ENCODE peak calls at places on chromosomes 11 and 22, in seven cellular contexts. One of them, this sample, is unnamed. For H3K4me1, the result is how much of the 10 kb centered on the place peaks cover.

GRCh38 chr11:40987895-40988435 is 471.5 kb downstream of the LRRC4C start:
- DNase-seq in thoracic aorta: no peak
- DNase-seq in A549: no peak
- DNase-seq in PC-3: no peak
- DNase-seq in psoas muscle: no peak
- DNase-seq in esophagus squamous epithelium: no peak
- DNase-seq in SK-N-SH: no peak
- DNase-seq in this sample: no peak

GRCh38 chr11:45185228-45185729 is 38.8 kb downstream of the PRDM11 start:
- DNase-seq in thoracic aorta: no peak
- DNase-seq in A549: no peak
- DNase-seq in PC-3: no peak
- DNase-seq in psoas muscle: no peak
- DNase-seq in esophagus squamous epithelium: no peak
- DNase-seq in SK-N-SH: no peak
- DNase-seq in this sample: no peak

GRCh38 chr11:65260756-65261590 is 789 bp upstream of the POLA2 start:
- DNase-seq in thoracic aorta: no peak
- DNase-seq in A549: peak
- DNase-seq in PC-3: no peak
- DNase-seq in psoas muscle: no peak
- DNase-seq in esophagus squamous epithelium: no peak
- DNase-seq in SK-N-SH: peak
- DNase-seq in this sample: peak

GRCh38 chr11:133104014-133104753 is 428.1 kb downstream of the OPCML start:
- DNase-seq in thoracic aorta: no peak
- DNase-seq in A549: no peak
- DNase-seq in PC-3: no peak
- DNase-seq in psoas muscle: no peak
- DNase-seq in esophagus squamous epithelium: no peak
- DNase-seq in SK-N-SH: no peak
- DNase-seq in this sample: peak

GRCh38 chr11:61832207-61832606 is 4.1 kb downstream of the FADS2 start:
- DNase-seq in thoracic aorta: no peak
- DNase-seq in A549: no peak
- DNase-seq in PC-3: no peak
- DNase-seq in psoas muscle: no peak
- DNase-seq in esophagus squamous epithelium: no peak
- DNase-seq in SK-N-SH: no peak
- DNase-seq in this sample: no peak

GRCh38 chr11:121109916-121110656 is 9.0 kb downstream of the TECTA start:
- DNase-seq in thoracic aorta: no peak
- DNase-seq in A549: no peak
- DNase-seq in PC-3: no peak
- DNase-seq in psoas muscle: no peak
- DNase-seq in esophagus squamous epithelium: no peak
- DNase-seq in SK-N-SH: peak
- DNase-seq in this sample: no peak

GRCh38 chr11:100808904-100809491 is 121.9 kb downstream of the ARHGAP42 start:
- DNase-seq in thoracic aorta: no peak
- DNase-seq in A549: no peak
- DNase-seq in PC-3: peak
- DNase-seq in psoas muscle: no peak
- DNase-seq in esophagus squamous epithelium: no peak
- DNase-seq in SK-N-SH: no peak
- DNase-seq in this sample: no peak

GRCh38 chr11:86068138-86068861 is 584 bp downstream of the PICALM start:
- DNase-seq in thoracic aorta: peak
- DNase-seq in A549: peak
- DNase-seq in PC-3: peak
- DNase-seq in psoas muscle: no peak
- DNase-seq in esophagus squamous epithelium: no peak
- DNase-seq in SK-N-SH: peak
- DNase-seq in this sample: peak

GRCh38 chr11:121082670-121083069 is 18.4 kb upstream of the TECTA start:
- DNase-seq in thoracic aorta: no peak
- DNase-seq in A549: no peak
- DNase-seq in PC-3: peak
- DNase-seq in psoas muscle: no peak
- DNase-seq in esophagus squamous epithelium: no peak
- DNase-seq in SK-N-SH: no peak
- DNase-seq in this sample: peak

GRCh38 chr11:78696177-78696576 is 121.5 kb upstream of the NARS2 start:
- DNase-seq in thoracic aorta: no peak
- DNase-seq in A549: no peak
- DNase-seq in PC-3: no peak
- DNase-seq in psoas muscle: no peak
- DNase-seq in esophagus squamous epithelium: no peak
- DNase-seq in SK-N-SH: no peak
- DNase-seq in this sample: no peak

GRCh38 chr11:64251986-64252837 is 882 bp downstream of the PLCB3 start:
- DNase-seq in thoracic aorta: no peak
- DNase-seq in A549: peak
- DNase-seq in PC-3: peak
- DNase-seq in psoas muscle: peak
- DNase-seq in esophagus squamous epithelium: no peak
- DNase-seq in SK-N-SH: peak
- DNase-seq in this sample: peak

GRCh38 chr11:69637956-69638871 is 2.7 kb upstream of the CCND1 start:
- DNase-seq in thoracic aorta: no peak
- DNase-seq in A549: peak
- DNase-seq in PC-3: peak
- DNase-seq in psoas muscle: peak
- DNase-seq in esophagus squamous epithelium: no peak
- DNase-seq in SK-N-SH: peak
- DNase-seq in this sample: peak

GRCh38 chr11:37804666-37805065 is 1206.6 kb upstream of the RAG2 start:
- DNase-seq in thoracic aorta: no peak
- DNase-seq in A549: no peak
- DNase-seq in PC-3: no peak
- DNase-seq in psoas muscle: no peak
- DNase-seq in esophagus squamous epithelium: no peak
- DNase-seq in SK-N-SH: no peak
- DNase-seq in this sample: no peak

GRCh38 chr22:41507330-41508063 is 36.8 kb downstream of the POLR3H start:
- DNase-seq in thoracic aorta: no peak
- DNase-seq in A549: no peak
- DNase-seq in PC-3: no peak
- DNase-seq in psoas muscle: peak
- DNase-seq in esophagus squamous epithelium: no peak
- DNase-seq in SK-N-SH: no peak
- DNase-seq in this sample: no peak

GRCh38 chr11:75241036-75241905 is 697 bp downstream of the TPBGL start:
- DNase-seq in thoracic aorta: no peak
- DNase-seq in A549: peak
- DNase-seq in PC-3: peak
- DNase-seq in psoas muscle: peak
- DNase-seq in esophagus squamous epithelium: no peak
- DNase-seq in SK-N-SH: peak
- DNase-seq in this sample: peak

GRCh38 chr11:134464981-134465730 is 53.1 kb upstream of the B3GAT1 start:
- DNase-seq in thoracic aorta: no peak
- DNase-seq in A549: no peak
- DNase-seq in PC-3: no peak
- DNase-seq in psoas muscle: no peak
- DNase-seq in esophagus squamous epithelium: no peak
- DNase-seq in SK-N-SH: no peak
- DNase-seq in this sample: no peak

GRCh38 chr22:50640857-50641647 is 13.1 kb upstream of the ARSA start:
- DNase-seq in thoracic aorta: no peak
- DNase-seq in A549: no peak
- DNase-seq in PC-3: no peak
- DNase-seq in psoas muscle: no peak
- DNase-seq in esophagus squamous epithelium: no peak
- DNase-seq in SK-N-SH: no peak
- DNase-seq in this sample: no peak

GRCh38 chr22:50641696-50642607 is 14.0 kb upstream of the ARSA start:
- DNase-seq in thoracic aorta: no peak
- DNase-seq in A549: no peak
- DNase-seq in PC-3: no peak
- DNase-seq in psoas muscle: no peak
- DNase-seq in esophagus squamous epithelium: no peak
- DNase-seq in SK-N-SH: no peak
- DNase-seq in this sample: peak
- TF ChIP-seq CTCF in thoracic aorta: no peak
- TF ChIP-seq CTCF in A549: no peak
- TF ChIP-seq CTCF in PC-3: no peak
- TF ChIP-seq CTCF in psoas muscle: no peak
- TF ChIP-seq CTCF in esophagus squamous epithelium: peak
- TF ChIP-seq CTCF in SK-N-SH: no peak
- TF ChIP-seq CTCF in this sample: peak

DNA sequence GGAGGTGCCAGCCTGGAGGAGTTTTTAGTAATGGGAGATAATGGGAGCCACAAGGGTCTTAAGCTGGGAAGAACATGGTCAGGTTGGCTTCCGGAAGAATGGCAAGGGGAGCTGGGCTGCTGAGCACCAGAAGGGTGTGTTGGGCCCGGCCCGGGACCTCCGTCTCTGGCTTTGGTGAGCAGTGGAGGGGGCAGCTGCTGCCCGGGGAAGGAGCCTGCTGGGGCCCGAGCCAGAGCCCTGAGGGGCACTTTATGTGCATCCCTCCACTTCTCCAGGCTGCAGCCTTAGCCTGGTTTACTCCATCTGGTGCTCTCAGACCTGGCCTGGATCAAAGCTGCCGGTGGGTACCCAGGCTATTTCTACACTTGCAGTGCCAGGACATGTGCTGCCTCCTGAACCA is 8.7 kb upstream of the NPAS4 start:
- DNase-seq in thoracic aorta: no peak
- DNase-seq in A549: no peak
- DNase-seq in PC-3: no peak
- DNase-seq in psoas muscle: no peak
- DNase-seq in esophagus squamous epithelium: no peak
- DNase-seq in SK-N-SH: no peak
- DNase-seq in this sample: no peak
- H3K4me3 ChIP-seq in thoracic aorta: peak
- H3K4me3 ChIP-seq in A549: no peak
- H3K4me3 ChIP-seq in PC-3: no peak
- H3K4me3 ChIP-seq in psoas muscle: no peak
- H3K4me3 ChIP-seq in esophagus squamous epithelium: no peak
- H3K4me3 ChIP-seq in SK-N-SH: no peak
- H3K4me3 ChIP-seq in this sample: no peak

DNA sequence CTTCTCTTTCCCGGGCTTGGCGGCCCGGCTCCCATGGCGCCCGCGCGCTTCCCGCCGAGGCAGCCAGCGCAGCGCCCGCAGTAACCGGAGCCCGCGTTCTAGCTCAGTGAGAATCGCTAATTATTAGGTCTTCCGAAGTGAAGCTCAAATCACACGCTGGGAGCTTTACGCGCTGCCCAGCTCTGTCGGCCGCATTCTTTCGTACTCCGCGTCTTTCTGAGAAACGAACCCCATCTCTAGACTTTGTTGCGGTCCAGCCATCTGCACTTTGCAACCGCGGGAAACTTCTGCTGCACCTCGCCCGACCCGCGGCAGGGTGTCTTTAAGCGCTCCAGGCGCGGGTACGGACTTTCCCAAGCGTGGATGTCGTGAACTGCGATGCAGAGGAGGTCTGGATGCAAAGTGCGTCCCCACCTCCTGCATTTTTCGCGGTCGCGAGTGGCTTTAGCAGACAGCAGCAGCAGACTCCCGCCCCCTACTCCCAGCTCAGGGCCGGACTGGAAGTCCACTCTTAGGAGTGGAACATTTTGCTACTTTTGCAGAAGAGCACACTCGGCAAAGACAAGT is 6.0 kb upstream of the PAX6 start:
- DNase-seq in thoracic aorta: no peak
- DNase-seq in A549: no peak
- DNase-seq in PC-3: no peak
- DNase-seq in psoas muscle: no peak
- DNase-seq in esophagus squamous epithelium: no peak
- DNase-seq in SK-N-SH: peak
- DNase-seq in this sample: no peak
- H3K4me1 ChIP-seq in thoracic aorta: half or more
- H3K4me1 ChIP-seq in A549: under half
- H3K4me1 ChIP-seq in PC-3: under half
- H3K4me1 ChIP-seq in psoas muscle: under half
- H3K4me1 ChIP-seq in esophagus squamous epithelium: half or more
- H3K4me1 ChIP-seq in SK-N-SH: under half
- H3K4me1 ChIP-seq in this sample: under half

GRCh38 chr11:131883332-131883731 is 512.9 kb downstream of the NTM start:
- DNase-seq in thoracic aorta: no peak
- DNase-seq in A549: no peak
- DNase-seq in PC-3: no peak
- DNase-seq in psoas muscle: no peak
- DNase-seq in esophagus squamous epithelium: no peak
- DNase-seq in SK-N-SH: no peak
- DNase-seq in this sample: no peak
- TF ChIP-seq CTCF in thoracic aorta: no peak
- TF ChIP-seq CTCF in A549: no peak
- TF ChIP-seq CTCF in PC-3: no peak
- TF ChIP-seq CTCF in psoas muscle: no peak
- TF ChIP-seq CTCF in esophagus squamous epithelium: no peak
- TF ChIP-seq CTCF in SK-N-SH: peak
- TF ChIP-seq CTCF in this sample: no peak

GRCh38 chr11:16987205-16987568 is 27.0 kb downstream of the PLEKHA7 start:
- DNase-seq in thoracic aorta: no peak
- DNase-seq in A549: no peak
- DNase-seq in PC-3: no peak
- DNase-seq in psoas muscle: no peak
- DNase-seq in esophagus squamous epithelium: no peak
- DNase-seq in SK-N-SH: no peak
- DNase-seq in this sample: peak
- H3K4me3 ChIP-seq in thoracic aorta: no peak
- H3K4me3 ChIP-seq in A549: no peak
- H3K4me3 ChIP-seq in PC-3: no peak
- H3K4me3 ChIP-seq in psoas muscle: no peak
- H3K4me3 ChIP-seq in esophagus squamous epithelium: no peak
- H3K4me3 ChIP-seq in SK-N-SH: no peak
- H3K4me3 ChIP-seq in this sample: no peak

GRCh38 chr11:131353761-131354160 is 16.7 kb upstream of the NTM start:
- DNase-seq in thoracic aorta: no peak
- DNase-seq in A549: no peak
- DNase-seq in PC-3: no peak
- DNase-seq in psoas muscle: no peak
- DNase-seq in esophagus squamous epithelium: no peak
- DNase-seq in SK-N-SH: no peak
- DNase-seq in this sample: no peak
- H3K4me1 ChIP-seq in thoracic aorta: under half
- H3K4me1 ChIP-seq in A549: under half
- H3K4me1 ChIP-seq in PC-3: under half
- H3K4me1 ChIP-seq in psoas muscle: under half
- H3K4me1 ChIP-seq in esophagus squamous epithelium: under half
- H3K4me1 ChIP-seq in SK-N-SH: under half
- H3K4me1 ChIP-seq in this sample: under half

DNA sequence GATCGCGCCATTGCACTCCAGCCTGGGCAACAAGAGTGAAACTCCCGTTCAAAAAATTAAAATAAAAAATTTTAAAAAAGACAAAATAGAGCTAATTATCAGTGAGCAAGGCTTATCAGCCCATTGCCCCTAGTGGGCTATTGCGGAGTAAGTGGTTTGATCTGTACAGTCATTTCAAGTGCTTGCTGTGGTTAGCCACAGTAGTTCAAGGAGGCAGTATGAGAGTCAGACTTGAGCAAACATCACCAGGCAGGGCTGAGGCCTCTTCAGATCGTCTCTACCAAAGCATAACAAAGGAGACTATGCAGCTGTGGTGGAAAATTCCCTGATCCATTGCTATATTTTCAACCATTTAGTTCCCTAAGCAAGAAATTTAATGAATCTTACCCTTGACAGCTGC is 4.3 kb upstream of the SBF2 start:
- DNase-seq in thoracic aorta: no peak
- DNase-seq in A549: no peak
- DNase-seq in PC-3: peak
- DNase-seq in psoas muscle: no peak
- DNase-seq in esophagus squamous epithelium: no peak
- DNase-seq in SK-N-SH: no peak
- DNase-seq in this sample: peak
- TF ChIP-seq CTCF in thoracic aorta: no peak
- TF ChIP-seq CTCF in A549: no peak
- TF ChIP-seq CTCF in PC-3: peak
- TF ChIP-seq CTCF in psoas muscle: no peak
- TF ChIP-seq CTCF in esophagus squamous epithelium: no peak
- TF ChIP-seq CTCF in SK-N-SH: peak
- TF ChIP-seq CTCF in this sample: peak

GRCh38 chr11:27234043-27234668 is 128.9 kb downstream of the CCDC34 start:
- DNase-seq in thoracic aorta: no peak
- DNase-seq in A549: peak
- DNase-seq in PC-3: peak
- DNase-seq in psoas muscle: peak
- DNase-seq in esophagus squamous epithelium: no peak
- DNase-seq in SK-N-SH: no peak
- DNase-seq in this sample: peak
- H3K4me3 ChIP-seq in thoracic aorta: no peak
- H3K4me3 ChIP-seq in A549: no peak
- H3K4me3 ChIP-seq in PC-3: no peak
- H3K4me3 ChIP-seq in psoas muscle: peak
- H3K4me3 ChIP-seq in esophagus squamous epithelium: no peak
- H3K4me3 ChIP-seq in SK-N-SH: no peak
- H3K4me3 ChIP-seq in this sample: no peak